ENCODE peak calls at places on chromosome 14, in six cellular contexts. One of them, this sample, is unnamed. For H3K4me1, the result is how much of the 10 kb centered on the place peaks cover.

GRCh38 chr14:89221109-89221508 is 195.9 kb downstream of the FOXN3 start:
- DNase-seq in stomach: no peak
- DNase-seq in cardiac muscle cell: peak
- DNase-seq in heart left ventricle: no peak
- DNase-seq in PC-3: peak
- DNase-seq in transverse colon: no peak
- DNase-seq in this sample: no peak

GRCh38 chr14:52377940-52378339 is 63.8 kb downstream of the PTGER2 start:
- DNase-seq in stomach: no peak
- DNase-seq in cardiac muscle cell: no peak
- DNase-seq in PC-3: no peak
- DNase-seq in heart left ventricle: no peak
- DNase-seq in transverse colon: no peak
- DNase-seq in this sample: peak

GRCh38 chr14:55180434-55180833 is 11.0 kb downstream of the DLGAP5 start:
- DNase-seq in transverse colon: no peak
- DNase-seq in heart left ventricle: no peak
- DNase-seq in stomach: no peak
- DNase-seq in PC-3: no peak
- DNase-seq in cardiac muscle cell: no peak
- DNase-seq in this sample: no peak

GRCh38 chr14:25050494-25051170 is 685 bp upstream of the STXBP6 start:
- DNase-seq in stomach: no peak
- DNase-seq in cardiac muscle cell: peak
- DNase-seq in heart left ventricle: no peak
- DNase-seq in PC-3: peak
- DNase-seq in transverse colon: no peak
- DNase-seq in this sample: no peak

GRCh38 chr14:103522649-103523582 is at the start of gene CKB:
- DNase-seq in transverse colon: peak
- DNase-seq in stomach: peak
- DNase-seq in cardiac muscle cell: peak
- DNase-seq in heart left ventricle: peak
- DNase-seq in PC-3: peak
- DNase-seq in this sample: no peak

GRCh38 chr14:64942531-64943111 is at the start of gene GPX2:
- DNase-seq in transverse colon: peak
- DNase-seq in stomach: peak
- DNase-seq in cardiac muscle cell: no peak
- DNase-seq in PC-3: peak
- DNase-seq in heart left ventricle: no peak
- DNase-seq in this sample: no peak

GRCh38 chr14:65290830-65291229 is 121.7 kb upstream of the FUT8 start:
- DNase-seq in cardiac muscle cell: peak
- DNase-seq in stomach: no peak
- DNase-seq in heart left ventricle: no peak
- DNase-seq in PC-3: peak
- DNase-seq in transverse colon: no peak
- DNase-seq in this sample: no peak

GRCh38 chr14:65229431-65230286 is 127.3 kb upstream of the MAX start:
- DNase-seq in transverse colon: peak
- DNase-seq in heart left ventricle: peak
- DNase-seq in cardiac muscle cell: peak
- DNase-seq in stomach: peak
- DNase-seq in PC-3: no peak
- DNase-seq in this sample: no peak

GRCh38 chr14:90658541-90658967 is 157.7 kb downstream of the TTC7B start:
- DNase-seq in cardiac muscle cell: peak
- DNase-seq in heart left ventricle: no peak
- DNase-seq in stomach: no peak
- DNase-seq in PC-3: peak
- DNase-seq in transverse colon: no peak
- DNase-seq in this sample: no peak

GRCh38 chr14:63922696-63923421 is 70.1 kb downstream of the SYNE2 start:
- DNase-seq in PC-3: peak
- DNase-seq in transverse colon: peak
- DNase-seq in heart left ventricle: no peak
- DNase-seq in stomach: peak
- DNase-seq in cardiac muscle cell: peak
- DNase-seq in this sample: no peak

GRCh38 chr14:99247772-99248171 is 24.2 kb downstream of the BCL11B start:
- DNase-seq in transverse colon: no peak
- DNase-seq in heart left ventricle: no peak
- DNase-seq in PC-3: no peak
- DNase-seq in stomach: no peak
- DNase-seq in cardiac muscle cell: no peak
- DNase-seq in this sample: no peak

GRCh38 chr14:102777711-102778615 is 714 bp downstream of the TRAF3 start:
- DNase-seq in PC-3: peak
- DNase-seq in stomach: no peak
- DNase-seq in cardiac muscle cell: peak
- DNase-seq in heart left ventricle: peak
- DNase-seq in transverse colon: peak
- DNase-seq in this sample: no peak

GRCh38 chr14:63510538-63510937 is 32.6 kb downstream of the PPP2R5E start:
- DNase-seq in cardiac muscle cell: no peak
- DNase-seq in transverse colon: no peak
- DNase-seq in PC-3: no peak
- DNase-seq in stomach: no peak
- DNase-seq in heart left ventricle: no peak
- DNase-seq in this sample: no peak

GRCh38 chr14:48086516-48086915 is 411.1 kb upstream of the MDGA2 start:
- DNase-seq in PC-3: no peak
- DNase-seq in stomach: no peak
- DNase-seq in heart left ventricle: no peak
- DNase-seq in cardiac muscle cell: no peak
- DNase-seq in transverse colon: no peak
- DNase-seq in this sample: no peak

GRCh38 chr14:106790189-106791036 is 1264.0 kb downstream of the TMEM121 start:
- DNase-seq in heart left ventricle: peak
- DNase-seq in transverse colon: peak
- DNase-seq in stomach: peak
- DNase-seq in PC-3: peak
- DNase-seq in cardiac muscle cell: no peak
- DNase-seq in this sample: no peak

GRCh38 chr14:85336257-85336656 is 193.7 kb upstream of the FLRT2 start:
- DNase-seq in cardiac muscle cell: no peak
- DNase-seq in heart left ventricle: no peak
- DNase-seq in PC-3: no peak
- DNase-seq in transverse colon: no peak
- DNase-seq in stomach: no peak
- DNase-seq in this sample: no peak

GRCh38 chr14:85584481-85584880 is 54.5 kb downstream of the FLRT2 start:
- DNase-seq in stomach: no peak
- DNase-seq in heart left ventricle: no peak
- DNase-seq in PC-3: no peak
- DNase-seq in transverse colon: no peak
- DNase-seq in cardiac muscle cell: no peak
- DNase-seq in this sample: no peak

GRCh38 chr14:100816286-100816949 is 9.5 kb upstream of the MEG3 start:
- DNase-seq in transverse colon: no peak
- DNase-seq in heart left ventricle: no peak
- DNase-seq in stomach: no peak
- DNase-seq in cardiac muscle cell: no peak
- DNase-seq in PC-3: no peak
- DNase-seq in this sample: no peak

GRCh38 chr14:74459289-74459946 is 33.4 kb upstream of the SYNDIG1L start:
- DNase-seq in PC-3: peak
- DNase-seq in stomach: no peak
- DNase-seq in cardiac muscle cell: peak
- DNase-seq in transverse colon: no peak
- DNase-seq in heart left ventricle: no peak
- DNase-seq in this sample: peak

DNA sequence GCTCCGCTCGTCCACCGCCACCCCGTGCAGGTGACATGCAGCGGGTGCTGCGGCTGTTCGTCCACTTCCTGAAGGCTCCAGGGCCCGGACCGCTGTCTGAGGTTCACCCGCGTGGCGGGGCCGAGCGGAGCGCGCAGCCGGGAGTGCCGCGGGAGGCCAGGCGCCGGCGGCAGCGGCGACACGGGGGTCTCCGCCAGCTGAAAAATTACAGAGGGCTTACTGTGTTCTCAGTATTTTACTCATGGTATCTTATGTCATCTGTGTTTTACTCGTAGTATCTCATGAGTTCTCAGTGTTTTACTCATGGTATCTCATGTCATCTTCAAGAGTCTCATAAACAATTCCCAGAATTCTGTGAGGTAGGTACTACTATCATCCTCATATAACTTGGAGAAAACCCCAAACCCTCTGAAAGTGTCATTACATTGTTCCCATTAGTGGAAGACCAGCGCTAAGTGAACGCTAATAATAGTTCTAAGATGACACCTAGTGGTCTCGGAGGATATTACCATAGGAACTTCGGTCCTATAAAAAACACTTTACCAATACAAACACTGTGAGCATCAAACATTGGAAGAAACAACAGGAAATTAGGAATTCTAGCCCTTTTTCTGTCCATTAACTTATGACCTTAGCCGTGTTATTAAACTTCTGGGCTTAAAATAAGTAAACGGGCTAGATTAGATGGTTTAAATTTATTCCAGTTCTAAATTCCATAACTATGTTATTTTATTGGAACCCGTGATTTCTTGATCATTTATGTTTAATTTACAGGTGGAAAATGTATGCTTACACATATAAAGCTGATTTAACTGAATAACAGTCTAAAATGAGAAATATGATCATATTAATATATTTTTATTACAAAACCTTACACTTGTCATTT is 32.4 kb downstream of the AK7 start:
- DNase-seq in cardiac muscle cell: peak
- DNase-seq in stomach: peak
- DNase-seq in PC-3: peak
- DNase-seq in transverse colon: peak
- DNase-seq in heart left ventricle: peak
- DNase-seq in this sample: peak
- H3K4me1 ChIP-seq in cardiac muscle cell: under half
- H3K4me1 ChIP-seq in stomach: under half
- H3K4me1 ChIP-seq in PC-3: under half
- H3K4me1 ChIP-seq in transverse colon: under half
- H3K4me1 ChIP-seq in heart left ventricle: under half
- H3K4me1 ChIP-seq in this sample: under half

GRCh38 chr14:71324767-71325272 is 417.6 kb downstream of the PCNX1 start:
- DNase-seq in PC-3: no peak
- DNase-seq in heart left ventricle: no peak
- DNase-seq in stomach: no peak
- DNase-seq in transverse colon: peak
- DNase-seq in cardiac muscle cell: peak
- DNase-seq in this sample: no peak
- H3K4me3 ChIP-seq in PC-3: no peak
- H3K4me3 ChIP-seq in heart left ventricle: no peak
- H3K4me3 ChIP-seq in stomach: no peak
- H3K4me3 ChIP-seq in transverse colon: no peak
- H3K4me3 ChIP-seq in cardiac muscle cell: no peak
- H3K4me3 ChIP-seq in this sample: no peak

GRCh38 chr14:68394113-68394718 is 398.7 kb downstream of the ZFP36L1 start:
- DNase-seq in heart left ventricle: no peak
- DNase-seq in PC-3: no peak
- DNase-seq in stomach: no peak
- DNase-seq in transverse colon: no peak
- DNase-seq in cardiac muscle cell: no peak
- DNase-seq in this sample: no peak
- H3K4me1 ChIP-seq in heart left ventricle: half or more
- H3K4me1 ChIP-seq in PC-3: under half
- H3K4me1 ChIP-seq in stomach: under half
- H3K4me1 ChIP-seq in transverse colon: under half
- H3K4me1 ChIP-seq in cardiac muscle cell: half or more
- H3K4me1 ChIP-seq in this sample: under half

GRCh38 chr14:81219821-81220487 is 805 bp downstream of the GTF2A1 start:
- DNase-seq in heart left ventricle: peak
- DNase-seq in cardiac muscle cell: peak
- DNase-seq in stomach: peak
- DNase-seq in transverse colon: peak
- DNase-seq in PC-3: peak
- DNase-seq in this sample: no peak

GRCh38 chr14:81221579-81222102 is 882 bp upstream of the GTF2A1 start:
- DNase-seq in PC-3: no peak
- DNase-seq in stomach: no peak
- DNase-seq in heart left ventricle: no peak
- DNase-seq in cardiac muscle cell: peak
- DNase-seq in transverse colon: no peak
- DNase-seq in this sample: no peak

GRCh38 chr14:81220767-81221578 is at the start of gene GTF2A1:
- DNase-seq in stomach: peak
- DNase-seq in transverse colon: peak
- DNase-seq in heart left ventricle: peak
- DNase-seq in cardiac muscle cell: peak
- DNase-seq in PC-3: peak
- DNase-seq in this sample: peak

GRCh38 chr14:81219210-81219820 is 1.4 kb downstream of the GTF2A1 start:
- DNase-seq in cardiac muscle cell: peak
- DNase-seq in heart left ventricle: peak
- DNase-seq in PC-3: peak
- DNase-seq in transverse colon: peak
- DNase-seq in stomach: peak
- DNase-seq in this sample: peak

GRCh38 chr14:81220488-81220766 is 332 bp downstream of the GTF2A1 start:
- DNase-seq in cardiac muscle cell: no peak
- DNase-seq in heart left ventricle: no peak
- DNase-seq in stomach: no peak
- DNase-seq in transverse colon: no peak
- DNase-seq in PC-3: no peak
- DNase-seq in this sample: no peak
- H3K4me3 ChIP-seq in cardiac muscle cell: peak
- H3K4me3 ChIP-seq in heart left ventricle: peak
- H3K4me3 ChIP-seq in stomach: peak
- H3K4me3 ChIP-seq in transverse colon: peak
- H3K4me3 ChIP-seq in PC-3: peak
- H3K4me3 ChIP-seq in this sample: peak

GRCh38 chr14:69149461-69150244 is 3.3 kb downstream of the DCAF5 start:
- DNase-seq in stomach: no peak
- DNase-seq in heart left ventricle: no peak
- DNase-seq in transverse colon: no peak
- DNase-seq in PC-3: no peak
- DNase-seq in cardiac muscle cell: no peak
- DNase-seq in this sample: no peak
- H3K4me1 ChIP-seq in stomach: under half
- H3K4me1 ChIP-seq in heart left ventricle: under half
- H3K4me1 ChIP-seq in transverse colon: under half
- H3K4me1 ChIP-seq in PC-3: under half
- H3K4me1 ChIP-seq in cardiac muscle cell: under half
- H3K4me1 ChIP-seq in this sample: under half

GRCh38 chr14:105364100-105364708 is 34.1 kb upstream of the TEX22 start:
- DNase-seq in stomach: peak
- DNase-seq in heart left ventricle: no peak
- DNase-seq in cardiac muscle cell: peak
- DNase-seq in transverse colon: peak
- DNase-seq in PC-3: no peak
- DNase-seq in this sample: no peak
- H3K4me3 ChIP-seq in stomach: peak
- H3K4me3 ChIP-seq in heart left ventricle: no peak
- H3K4me3 ChIP-seq in cardiac muscle cell: no peak
- H3K4me3 ChIP-seq in transverse colon: peak
- H3K4me3 ChIP-seq in PC-3: no peak
- H3K4me3 ChIP-seq in this sample: no peak